ENCODE peak calls at places on chromosomes 2 and 18, in eight cellular contexts. One of them, this sample, is unnamed.

GRCh38 chr2:207434903-207435302 is 94.9 kb upstream of the CREB1 start:
- DNase-seq in AG04449: no peak
- DNase-seq in B cell: no peak
- DNase-seq in GM12865: no peak
- DNase-seq in AG09309: no peak
- DNase-seq in heart left ventricle: no peak
- DNase-seq in ovary: no peak
- DNase-seq in body of pancreas: no peak
- DNase-seq in this sample: no peak

GRCh38 chr18:12652861-12653401 is 5.0 kb downstream of the SPIRE1 start:
- DNase-seq in GM12865: no peak
- DNase-seq in AG09309: no peak
- DNase-seq in AG04449: no peak
- DNase-seq in body of pancreas: no peak
- DNase-seq in B cell: no peak
- DNase-seq in heart left ventricle: no peak
- DNase-seq in ovary: no peak
- DNase-seq in this sample: no peak

GRCh38 chr2:237064203-237065061 is 21.3 kb upstream of the COPS8 start:
- DNase-seq in ovary: no peak
- DNase-seq in heart left ventricle: no peak
- DNase-seq in body of pancreas: no peak
- DNase-seq in AG09309: no peak
- DNase-seq in B cell: no peak
- DNase-seq in GM12865: no peak
- DNase-seq in AG04449: no peak
- DNase-seq in this sample: no peak

GRCh38 chr2:240789501-240790369 is 30.3 kb downstream of the KIF1A start:
- DNase-seq in body of pancreas: no peak
- DNase-seq in B cell: no peak
- DNase-seq in heart left ventricle: peak; percentile 47
- DNase-seq in AG04449: no peak
- DNase-seq in AG09309: no peak
- DNase-seq in GM12865: peak; percentile 28
- DNase-seq in ovary: no peak
- DNase-seq in this sample: no peak

GRCh38 chr2:88897718-88898117 is 206.2 kb downstream of the RPIA start:
- DNase-seq in GM12865: peak; percentile 13
- DNase-seq in B cell: no peak
- DNase-seq in AG04449: no peak
- DNase-seq in ovary: no peak
- DNase-seq in AG09309: no peak
- DNase-seq in body of pancreas: no peak
- DNase-seq in heart left ventricle: no peak
- DNase-seq in this sample: no peak

GRCh38 chr2:26536371-26537068 is 58.6 kb upstream of the OTOF start:
- DNase-seq in ovary: no peak
- DNase-seq in GM12865: no peak
- DNase-seq in B cell: no peak
- DNase-seq in body of pancreas: no peak
- DNase-seq in AG09309: no peak
- DNase-seq in AG04449: no peak
- DNase-seq in heart left ventricle: no peak
- DNase-seq in this sample: no peak

GRCh38 chr2:42089340-42089925 is 41.6 kb downstream of the PKDCC start:
- DNase-seq in ovary: peak; percentile 48
- DNase-seq in AG04449: no peak
- DNase-seq in B cell: peak; percentile 56
- DNase-seq in AG09309: no peak
- DNase-seq in body of pancreas: no peak
- DNase-seq in GM12865: peak; percentile 71
- DNase-seq in heart left ventricle: no peak
- DNase-seq in this sample: peak; percentile 45

GRCh38 chr2:219252084-219252483 is 959 bp upstream of the TUBA4B start:
- DNase-seq in body of pancreas: no peak
- DNase-seq in heart left ventricle: no peak
- DNase-seq in AG04449: no peak
- DNase-seq in AG09309: no peak
- DNase-seq in ovary: no peak
- DNase-seq in GM12865: peak; percentile 18
- DNase-seq in B cell: no peak
- DNase-seq in this sample: no peak

GRCh38 chr18:76491436-76491800 is 3.6 kb downstream of the ZNF516 start:
- DNase-seq in ovary: peak; percentile 81
- DNase-seq in body of pancreas: peak; percentile 81
- DNase-seq in heart left ventricle: peak; percentile 87
- DNase-seq in AG09309: no peak
- DNase-seq in B cell: peak; percentile 91
- DNase-seq in AG04449: no peak
- DNase-seq in GM12865: peak; percentile 83
- DNase-seq in this sample: peak; percentile 81

GRCh38 chr2:100234141-100234540 is 88.2 kb downstream of the LONRF2 start:
- DNase-seq in GM12865: no peak
- DNase-seq in ovary: no peak
- DNase-seq in AG09309: no peak
- DNase-seq in B cell: no peak
- DNase-seq in body of pancreas: no peak
- DNase-seq in heart left ventricle: no peak
- DNase-seq in AG04449: peak; percentile 41
- DNase-seq in this sample: no peak

GRCh38 chr18:74598350-74599001 is 806 bp downstream of the ZNF407 start:
- DNase-seq in ovary: peak; percentile 28
- DNase-seq in GM12865: peak; percentile 85
- DNase-seq in AG04449: no peak
- DNase-seq in heart left ventricle: peak; percentile 76
- DNase-seq in body of pancreas: peak; percentile 58
- DNase-seq in B cell: peak; percentile 80
- DNase-seq in AG09309: no peak
- DNase-seq in this sample: peak; percentile 71
- TF ChIP-seq CTCF in ovary: peak; percentile 7
- TF ChIP-seq CTCF in GM12865: no peak
- TF ChIP-seq CTCF in AG04449: peak; percentile 14
- TF ChIP-seq CTCF in heart left ventricle: no peak
- TF ChIP-seq CTCF in body of pancreas: peak; percentile 24
- TF ChIP-seq CTCF in B cell: peak; percentile 38
- TF ChIP-seq CTCF in AG09309: no peak
- TF ChIP-seq CTCF in this sample: no peak

DNA sequence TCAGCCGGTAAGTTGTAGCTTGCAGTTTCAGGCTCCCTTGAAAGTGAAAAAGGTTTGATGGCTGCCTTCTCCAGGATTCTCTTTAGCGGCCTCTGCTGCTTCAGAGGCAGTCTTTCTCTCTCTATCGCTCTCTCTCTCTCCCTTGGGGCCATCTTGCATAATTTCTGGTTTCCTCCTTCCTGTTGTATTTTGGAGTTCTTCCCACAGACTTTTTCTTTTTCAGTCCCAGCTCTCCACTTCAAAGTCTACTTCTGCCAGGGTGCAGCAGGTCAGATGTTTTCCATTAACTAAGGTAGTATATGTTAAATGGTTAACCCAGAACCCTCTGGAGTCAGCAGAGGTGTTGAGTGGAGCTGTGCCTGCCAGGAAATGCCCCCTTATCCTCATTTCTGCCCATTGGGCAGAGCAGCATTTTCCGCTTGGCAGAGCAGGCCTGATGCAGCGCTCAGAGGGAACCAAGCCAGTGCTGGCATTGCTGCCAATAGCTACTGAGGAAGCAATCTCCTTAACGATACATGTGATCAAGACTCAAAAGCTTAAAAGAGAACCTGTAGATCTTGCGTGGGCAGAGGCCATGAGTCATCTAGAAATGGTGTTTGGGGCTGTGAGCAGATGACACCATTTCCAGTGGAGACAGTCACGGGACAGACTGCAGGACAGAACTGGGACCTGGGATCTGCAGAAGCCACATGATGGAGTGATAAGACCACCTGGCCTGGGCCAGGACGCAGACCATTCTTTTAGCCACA is 20.8 kb downstream of the DBI start:
- DNase-seq in GM12865: peak; percentile 65
- DNase-seq in heart left ventricle: peak; percentile 79
- DNase-seq in ovary: peak; percentile 31
- DNase-seq in B cell: peak; percentile 4
- DNase-seq in AG09309: peak; percentile 55
- DNase-seq in AG04449: peak; percentile 21
- DNase-seq in body of pancreas: peak; percentile 85
- DNase-seq in this sample: peak; percentile 40
- TF ChIP-seq CTCF in GM12865: peak; percentile 27
- TF ChIP-seq CTCF in heart left ventricle: no peak
- TF ChIP-seq CTCF in ovary: no peak
- TF ChIP-seq CTCF in B cell: no peak
- TF ChIP-seq CTCF in AG09309: peak; percentile 49
- TF ChIP-seq CTCF in AG04449: peak; percentile 25
- TF ChIP-seq CTCF in body of pancreas: peak; percentile 13
- TF ChIP-seq CTCF in this sample: no peak

GRCh38 chr2:111617804-111618576 is 266.0 kb downstream of the ANAPC1 start:
- DNase-seq in body of pancreas: peak; percentile 20
- DNase-seq in B cell: no peak
- DNase-seq in ovary: no peak
- DNase-seq in heart left ventricle: peak; percentile 71
- DNase-seq in AG09309: no peak
- DNase-seq in AG04449: no peak
- DNase-seq in GM12865: no peak
- DNase-seq in this sample: peak; percentile 61
- TF ChIP-seq CTCF in body of pancreas: no peak
- TF ChIP-seq CTCF in B cell: no peak
- TF ChIP-seq CTCF in ovary: no peak
- TF ChIP-seq CTCF in heart left ventricle: no peak
- TF ChIP-seq CTCF in AG09309: no peak
- TF ChIP-seq CTCF in AG04449: no peak
- TF ChIP-seq CTCF in GM12865: no peak
- TF ChIP-seq CTCF in this sample: no peak

DNA sequence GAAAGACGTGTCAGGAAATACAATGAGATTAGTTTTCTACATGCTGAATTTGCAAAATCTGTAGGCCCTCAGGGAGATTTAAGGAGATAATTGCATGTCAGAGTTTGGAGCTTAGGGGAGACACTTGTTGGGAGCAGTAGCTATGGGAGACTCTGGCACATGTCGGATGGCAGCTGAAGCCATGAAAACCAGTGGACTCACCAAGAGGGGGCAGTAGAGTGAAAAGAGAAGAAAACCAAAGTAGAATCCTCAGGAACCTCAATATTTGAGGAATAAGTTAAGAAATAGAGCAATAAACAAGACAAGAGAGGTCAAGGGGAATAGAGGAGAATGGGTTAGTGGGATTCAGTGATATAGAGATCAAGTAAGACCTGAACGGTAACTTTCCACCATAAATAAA is 24.8 kb downstream of the RUFY4 start:
- DNase-seq in body of pancreas: no peak
- DNase-seq in AG04449: no peak
- DNase-seq in B cell: no peak
- DNase-seq in AG09309: no peak
- DNase-seq in GM12865: no peak
- DNase-seq in ovary: no peak
- DNase-seq in heart left ventricle: no peak
- DNase-seq in this sample: no peak
- TF ChIP-seq CTCF in body of pancreas: no peak
- TF ChIP-seq CTCF in AG04449: no peak
- TF ChIP-seq CTCF in B cell: no peak
- TF ChIP-seq CTCF in AG09309: no peak
- TF ChIP-seq CTCF in GM12865: no peak
- TF ChIP-seq CTCF in ovary: no peak
- TF ChIP-seq CTCF in heart left ventricle: no peak
- TF ChIP-seq CTCF in this sample: no peak

GRCh38 chr2:176099159-176099736 is 347 bp upstream of the HOXD12 start:
- DNase-seq in heart left ventricle: no peak
- DNase-seq in AG04449: no peak
- DNase-seq in AG09309: no peak
- DNase-seq in GM12865: no peak
- DNase-seq in body of pancreas: no peak
- DNase-seq in ovary: no peak
- DNase-seq in B cell: no peak
- DNase-seq in this sample: no peak

GRCh38 chr2:176096986-176097819 is 2.4 kb upstream of the HOXD12 start:
- DNase-seq in AG04449: no peak
- DNase-seq in heart left ventricle: peak; percentile 77
- DNase-seq in ovary: peak; percentile 34
- DNase-seq in B cell: peak; percentile 75
- DNase-seq in body of pancreas: peak; percentile 69
- DNase-seq in AG09309: no peak
- DNase-seq in GM12865: peak; percentile 79
- DNase-seq in this sample: peak; percentile 86

GRCh38 chr2:176098366-176099158 is 1.0 kb upstream of the HOXD12 start:
- DNase-seq in GM12865: no peak
- DNase-seq in B cell: no peak
- DNase-seq in AG04449: no peak
- DNase-seq in heart left ventricle: no peak
- DNase-seq in ovary: no peak
- DNase-seq in body of pancreas: no peak
- DNase-seq in AG09309: no peak
- DNase-seq in this sample: no peak

GRCh38 chr2:176096243-176096985 is 3.2 kb upstream of the HOXD12 start:
- DNase-seq in GM12865: no peak
- DNase-seq in ovary: no peak
- DNase-seq in AG09309: no peak
- DNase-seq in body of pancreas: no peak
- DNase-seq in B cell: no peak
- DNase-seq in heart left ventricle: no peak
- DNase-seq in AG04449: no peak
- DNase-seq in this sample: no peak

GRCh38 chr2:176097820-176098365 is 1.7 kb upstream of the HOXD12 start:
- DNase-seq in B cell: no peak
- DNase-seq in AG04449: no peak
- DNase-seq in GM12865: no peak
- DNase-seq in AG09309: no peak
- DNase-seq in ovary: no peak
- DNase-seq in body of pancreas: no peak
- DNase-seq in heart left ventricle: no peak
- DNase-seq in this sample: no peak
- TF ChIP-seq CTCF in B cell: no peak
- TF ChIP-seq CTCF in AG04449: no peak
- TF ChIP-seq CTCF in GM12865: no peak
- TF ChIP-seq CTCF in AG09309: no peak
- TF ChIP-seq CTCF in ovary: no peak
- TF ChIP-seq CTCF in body of pancreas: no peak
- TF ChIP-seq CTCF in heart left ventricle: no peak
- TF ChIP-seq CTCF in this sample: no peak

DNA sequence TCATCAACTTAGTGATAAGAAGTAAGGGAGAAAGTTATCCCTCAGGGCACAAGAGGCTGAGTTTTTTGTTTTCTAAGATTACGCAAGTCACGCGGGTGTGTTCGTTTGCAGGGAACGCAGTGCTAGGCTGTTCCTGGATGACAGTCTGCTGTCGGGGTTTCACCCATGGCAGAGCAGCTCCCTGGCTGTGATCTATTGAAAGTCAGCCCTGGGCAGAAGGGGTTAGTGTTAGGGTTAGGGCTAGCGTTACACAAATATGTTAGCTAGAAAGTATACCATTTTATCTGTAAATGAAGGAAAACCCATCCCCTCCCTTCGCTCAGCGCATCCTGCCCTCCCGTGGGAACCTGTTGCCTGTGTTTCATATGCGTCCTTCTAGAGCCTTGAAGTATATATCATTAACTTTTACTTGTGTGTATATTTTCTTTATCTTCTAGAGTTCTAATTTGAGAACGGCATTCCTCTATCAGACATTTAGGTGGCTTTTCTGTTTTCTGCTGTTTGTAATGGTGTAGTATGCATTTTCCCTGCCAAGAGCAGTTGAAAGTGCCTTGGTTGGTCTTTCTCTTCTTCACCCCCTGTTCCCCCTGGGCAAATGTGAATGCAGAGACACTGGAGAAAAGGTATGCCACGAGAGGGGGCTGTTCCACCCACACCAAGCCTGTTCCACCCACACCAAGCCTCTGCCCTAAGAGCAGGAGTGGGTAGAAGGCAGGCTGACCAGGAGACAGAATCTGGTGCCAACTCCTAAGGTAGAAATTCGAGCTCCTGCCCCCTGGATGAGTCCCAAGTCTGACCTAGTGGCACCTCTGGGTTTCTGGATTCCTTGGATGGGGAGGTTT is 47.0 kb downstream of the ARMC9 start:
- DNase-seq in GM12865: peak; percentile 45
- DNase-seq in B cell: peak; percentile 37
- DNase-seq in heart left ventricle: no peak
- DNase-seq in AG04449: no peak
- DNase-seq in body of pancreas: peak; percentile 25
- DNase-seq in AG09309: no peak
- DNase-seq in ovary: no peak
- DNase-seq in this sample: peak; percentile 15
- TF ChIP-seq CTCF in GM12865: peak; percentile 33
- TF ChIP-seq CTCF in B cell: peak; percentile 54
- TF ChIP-seq CTCF in heart left ventricle: peak; percentile 19
- TF ChIP-seq CTCF in AG04449: no peak
- TF ChIP-seq CTCF in body of pancreas: peak; percentile 24
- TF ChIP-seq CTCF in AG09309: no peak
- TF ChIP-seq CTCF in ovary: no peak
- TF ChIP-seq CTCF in this sample: no peak

This sample was measured in Calu3.